ENCODE peak calls at places on chromosomes 4 and X, in nine cellular contexts. B, I, K, A, M, P, Z, N and T are unnamed samples.

GRCh38 chr4:140756292-140757219 is at the start of gene TBC1D9:
- DNase-seq in Z (peak), N (peak), M (peak), B (peak), A (peak), K (peak), I (peak), P (peak), T (peak)

GRCh38 chrX:49725923-49726904 is 30.4 kb upstream of the PAGE1 start:
- DNase-seq in B (no peak), P (no peak), I (no peak), M (peak), N (no peak), A (no peak), Z (no peak), K (no peak), T (no peak)

GRCh38 chr4:41613782-41614181 is 75.8 kb downstream of the LIMCH1 start:
- DNase-seq in A (no peak), Z (no peak), B (no peak), K (peak), P (no peak), M (no peak), N (peak), I (no peak), T (no peak)

GRCh38 chrX:41148553-41148952 is 63.3 kb downstream of the USP9X start:
- DNase-seq in N (peak), I (no peak), A (no peak), Z (peak), K (peak), P (no peak), M (no peak), B (no peak), T (no peak)

GRCh38 chr4:145045180-145045579 is 52.8 kb downstream of the ANAPC10 start:
- DNase-seq in P (no peak), N (no peak), I (no peak), K (no peak), A (no peak), M (no peak), B (no peak), Z (no peak), T (no peak)

GRCh38 chr4:175412161-175412560 is 399.9 kb downstream of the GPM6A start:
- DNase-seq in Z (no peak), P (no peak), N (peak), M (no peak), I (no peak), B (no peak), A (peak), K (peak), T (no peak)

GRCh38 chrX:23381688-23382087 is 47.0 kb downstream of the PTCHD1 start:
- DNase-seq in I (no peak), A (no peak), B (no peak), M (no peak), K (no peak), Z (no peak), N (no peak), P (no peak), T (no peak)

GRCh38 chr4:125225806-125226205 is 88.9 kb upstream of the FAT4 start:
- DNase-seq in A (no peak), N (no peak), I (no peak), M (no peak), P (no peak), K (no peak), B (no peak), Z (no peak), T (no peak)

GRCh38 chrX:150163956-150164726 is 199.0 kb upstream of the MAMLD1 start:
- DNase-seq in B (no peak), N (no peak), P (no peak), A (no peak), I (no peak), M (no peak), Z (no peak), K (no peak), T (no peak)

GRCh38 chr4:86670739-86671138 is 76.6 kb downstream of the PTPN13 start:
- DNase-seq in I (no peak), M (no peak), Z (peak), B (no peak), K (peak), A (peak), N (peak), P (no peak), T (no peak)

GRCh38 chr4:125951275-125951887 is 636.6 kb downstream of the FAT4 start:
- DNase-seq in A (peak), I (no peak), M (no peak), B (no peak), Z (peak), P (no peak), K (peak), N (peak), T (no peak)

GRCh38 chr4:174061026-174061425 is 222.4 kb downstream of the FBXO8 start:
- DNase-seq in I (no peak), N (no peak), P (no peak), Z (no peak), B (no peak), M (no peak), K (no peak), A (no peak), T (no peak)

GRCh38 chr4:42483426-42484379 is 86.4 kb downstream of the SHISA3 start:
- DNase-seq in N (peak), M (no peak), P (no peak), A (no peak), K (peak), Z (no peak), B (no peak), I (no peak), T (no peak)

GRCh38 chr4:164731827-164732474 is 22.0 kb upstream of the SMIM31 start:
- DNase-seq in N (peak), Z (peak), I (peak), B (peak), K (peak), P (peak), A (no peak), M (peak), T (no peak)

GRCh38 chr4:6768539-6768905 is 14.0 kb upstream of the KIAA0232 start:
- DNase-seq in Z (no peak), B (no peak), N (peak), M (peak), A (no peak), K (peak), P (no peak), I (no peak), T (no peak)

GRCh38 chr4:82786004-82786400 is 12.6 kb downstream of the SCD5 start:
- DNase-seq in K (peak), P (no peak), Z (no peak), M (no peak), N (peak), I (no peak), A (no peak), B (no peak), T (no peak)

GRCh38 chrX:109537324-109537665 is 651 bp downstream of the NXT2 start:
- DNase-seq in B (peak), N (peak), P (peak), K (peak), A (peak), M (no peak), I (no peak), Z (no peak), T (no peak)

GRCh38 chr4:124783847-124784246 is 71.3 kb upstream of the ANKRD50 start:
- DNase-seq in Z (no peak), N (peak), I (no peak), M (no peak), K (peak), P (no peak), A (no peak), B (no peak), T (no peak)

GRCh38 chr4:76582074-76582816 is 147.2 kb downstream of the SHROOM3 start:
- DNase-seq in K (no peak), Z (no peak), M (no peak), A (peak), B (no peak), I (no peak), N (no peak), P (no peak), T (no peak)

GRCh38 chr4:103244251-103244650 is 46.1 kb upstream of the CENPE start:
- DNase-seq in Z (no peak), I (no peak), N (peak), P (no peak), K (no peak), M (no peak), B (no peak), A (no peak), T (no peak)

GRCh38 chrX:10176121-10177003 is 19.6 kb downstream of the CLCN4 start:
- DNase-seq in P (no peak), B (no peak), A (no peak), Z (no peak), K (no peak), N (no peak), M (no peak), I (no peak), T (no peak)

GRCh38 chr4:153755186-153755585 is 4.6 kb downstream of the RNF175 start:
- DNase-seq in I (no peak), K (no peak), P (no peak), B (no peak), A (no peak), Z (no peak), N (no peak), M (no peak), T (no peak)

GRCh38 chr4:7588002-7588401 is 153.3 kb upstream of the PSAPL1 start:
- DNase-seq in A (no peak), N (no peak), B (no peak), K (peak), I (no peak), Z (no peak), P (no peak), M (no peak), T (no peak)

GRCh38 chrX:2401201-2401589 is 99.6 kb downstream of the DHRSX start:
- DNase-seq in Z (no peak), A (peak), K (peak), B (no peak), N (peak), I (no peak), M (no peak), P (no peak), T (no peak)

GRCh38 chr4:140344621-140345020 is 28.8 kb upstream of the SCOC start:
- DNase-seq in M (no peak), B (no peak), I (no peak), A (no peak), N (no peak), P (no peak), K (peak), Z (no peak), T (no peak)

GRCh38 chrX:133171962-133172708 is 46.0 kb downstream of the TFDP3 start:
- DNase-seq in M (peak), Z (no peak), B (no peak), K (no peak), A (no peak), N (peak), P (no peak), I (no peak), T (peak)

GRCh38 chr4:181684310-181684709 is 558.9 kb upstream of the TENM3 start:
- DNase-seq in P (no peak), A (peak), M (no peak), N (peak), B (no peak), I (no peak), K (peak), Z (no peak), T (no peak)

GRCh38 chrX:153829799-153830631 is at the start of gene PDZD4:
- DNase-seq in M (no peak), I (no peak), Z (no peak), N (peak), K (no peak), B (no peak), P (peak), A (no peak), T (no peak)

GRCh38 chrX:39309721-39310152 is 508.5 kb downstream of the MID1IP1 start:
- DNase-seq in K (peak), Z (peak), I (peak), A (no peak), B (no peak), M (no peak), N (no peak), P (no peak), T (no peak)

GRCh38 chrX:49122499-49122898 is 1.0 kb downstream of the GPKOW start:
- DNase-seq in K (no peak), I (no peak), Z (no peak), N (no peak), M (no peak), B (no peak), A (no peak), P (no peak), T (no peak)

GRCh38 chr4:107987916-107988762 is 1.6 kb upstream of the HADH start:
- DNase-seq in K (no peak), Z (no peak), N (no peak), I (no peak), P (no peak), M (no peak), B (no peak), A (no peak), T (no peak)

GRCh38 chrX:155148724-155149537 is 67.3 kb upstream of the VBP1 start:
- DNase-seq in B (peak), K (no peak), Z (no peak), A (no peak), P (no peak), N (peak), M (peak), I (peak), T (no peak)

GRCh38 chr4:81737865-81738559 is 266.3 kb upstream of the RASGEF1B start:
- DNase-seq in Z (no peak), A (no peak), K (no peak), B (peak), P (no peak), I (no peak), N (no peak), M (no peak), T (no peak)

GRCh38 chr4:26320159-26320452 is 708 bp upstream of the RBPJ start:
- DNase-seq in M (peak), P (no peak), B (peak), N (peak), Z (no peak), A (no peak), I (no peak), K (no peak), T (no peak)

GRCh38 chr4:116862592-116862991 is 222.8 kb downstream of the TRAM1L1 start:
- DNase-seq in A (no peak), M (no peak), K (no peak), B (no peak), I (no peak), P (no peak), Z (no peak), N (no peak), T (no peak)

GRCh38 chr4:168615294-168615693 is 118.4 kb downstream of the PALLD start:
- DNase-seq in B (no peak), N (peak), M (no peak), P (no peak), A (no peak), Z (no peak), I (no peak), K (peak), T (no peak)